ENCODE peak calls at places on chromosomes 16 and 17, in nine cellular contexts. E is CD4-positive, alpha-beta memory T cell; C is effector memory CD4-positive, alpha-beta T cell; V is heart right ventricle; H is spleen; Z is esophagus squamous epithelium; M is HL-60; U is brain microvascular endothelial cell; I is vagina. N is an unnamed sample.
A peak's percentile ranks its signal among the peaks of the same experiment; 100 is the strongest.

GRCh38 chr17:38798614-38799500 is 499 bp downstream of the PIP4K2B start:
- DNase-seq in E (peak; percentile 53), C (peak; percentile 32), V (peak; percentile 49), H (peak; percentile 91), Z (peak; percentile 54), M (peak; percentile 65), U (peak; percentile 33), I (no peak), N (no peak)

GRCh38 chr16:28607116-28607623 is 2.7 kb downstream of the SULT1A1 start:
- DNase-seq in E (no peak), C (no peak), V (peak; percentile 2), H (peak; percentile 65), Z (no peak), M (no peak), U (no peak), I (no peak), N (no peak)

GRCh38 chr16:60811657-60812056 is 1224.6 kb downstream of the CDH8 start:
- DNase-seq in E (no peak), C (no peak), V (no peak), H (no peak), Z (no peak), M (no peak), U (no peak), I (no peak), N (no peak)

GRCh38 chr17:21455761-21456160 is 79.6 kb downstream of the KCNJ12 start:
- DNase-seq in E (no peak), C (no peak), V (no peak), H (no peak), Z (no peak), M (no peak), U (no peak), I (no peak), N (no peak)

GRCh38 chr17:18321309-18321708 is 6.2 kb downstream of the SMCR8 start:
- DNase-seq in E (no peak), C (no peak), V (no peak), H (peak; percentile 42), Z (no peak), M (no peak), U (no peak), I (no peak), N (no peak)

GRCh38 chr17:21286066-21286770 is 1.7 kb downstream of the MAP2K3 start:
- DNase-seq in E (no peak), C (no peak), V (peak; percentile 92), H (peak; percentile 91), Z (peak; percentile 64), M (peak; percentile 91), U (peak; percentile 98), I (peak; percentile 99), N (peak; percentile 98)

GRCh38 chr16:79439866-79440265 is 160.7 kb downstream of the MAF start:
- DNase-seq in E (no peak), C (no peak), V (no peak), H (no peak), Z (no peak), M (no peak), U (no peak), I (no peak), N (no peak)

GRCh38 chr17:43556292-43556691 is 10.2 kb upstream of the ETV4 start:
- DNase-seq in E (no peak), C (no peak), V (no peak), H (no peak), Z (no peak), M (peak; percentile 83), U (no peak), I (no peak), N (peak; percentile 56)

GRCh38 chr16:86080982-86081381 is 182.0 kb downstream of the IRF8 start:
- DNase-seq in E (no peak), C (no peak), V (no peak), H (no peak), Z (no peak), M (no peak), U (no peak), I (no peak), N (no peak)

GRCh38 chr16:87222335-87222734 is 94.9 kb downstream of the C16orf95 start:
- DNase-seq in E (no peak), C (no peak), V (no peak), H (no peak), Z (no peak), M (no peak), U (no peak), I (no peak), N (no peak)

GRCh38 chr17:65698381-65699061 is 137.1 kb upstream of the AXIN2 start:
- DNase-seq in E (no peak), C (no peak), V (no peak), H (no peak), Z (no peak), M (no peak), U (peak; percentile 82), I (no peak), N (no peak)

DNA sequence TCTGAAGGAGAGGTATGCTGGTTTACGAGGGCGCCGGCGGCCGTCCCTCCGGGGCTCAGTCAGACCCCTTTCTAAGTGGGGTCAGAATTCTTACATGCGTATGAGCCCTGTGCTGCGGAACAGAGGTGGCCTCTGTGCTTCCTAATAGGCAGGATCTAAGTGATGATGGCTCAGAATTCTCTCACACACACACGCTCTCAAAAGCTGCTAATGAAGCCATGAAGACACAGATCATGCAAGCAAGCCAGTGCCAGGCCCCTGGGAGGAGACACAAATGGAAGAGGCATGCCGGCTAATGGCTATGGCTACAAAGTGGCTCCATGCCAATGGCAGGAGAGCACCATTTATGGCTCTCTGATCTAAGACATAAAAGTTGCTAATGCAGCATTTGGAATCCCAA is 24.7 kb downstream of the NPLOC4 start:
- DNase-seq in E (no peak), C (no peak), V (no peak), H (no peak), Z (no peak), M (no peak), U (no peak), I (no peak), N (no peak)
- H3K27me3 ChIP-seq in E (no peaks in the 10 kb centered on the region), C (no peaks in the 10 kb centered on the region), V (no peaks in the 10 kb centered on the region), H (no peaks in the 10 kb centered on the region), Z (no peaks in the 10 kb centered on the region), M (no peaks in the 10 kb centered on the region), U (no peaks in the 10 kb centered on the region), I (no peaks in the 10 kb centered on the region), N (no peaks in the 10 kb centered on the region)

GRCh38 chr17:6549384-6550036 is 6.8 kb downstream of the PITPNM3 start:
- DNase-seq in E (no peak), C (no peak), V (no peak), H (no peak), Z (no peak), M (no peak), U (no peak), I (no peak), N (no peak)
- H3K27me3 ChIP-seq in E (peaks cover 3% of the 10 kb centered on the region), C (no peaks in the 10 kb centered on the region), V (peaks cover 17% of the 10 kb centered on the region), H (no peaks in the 10 kb centered on the region), Z (peaks cover 2% of the 10 kb centered on the region), M (no peaks in the 10 kb centered on the region), U (peaks cover 6% of the 10 kb centered on the region), I (no peaks in the 10 kb centered on the region), N (peaks cover 13% of the 10 kb centered on the region)

DNA sequence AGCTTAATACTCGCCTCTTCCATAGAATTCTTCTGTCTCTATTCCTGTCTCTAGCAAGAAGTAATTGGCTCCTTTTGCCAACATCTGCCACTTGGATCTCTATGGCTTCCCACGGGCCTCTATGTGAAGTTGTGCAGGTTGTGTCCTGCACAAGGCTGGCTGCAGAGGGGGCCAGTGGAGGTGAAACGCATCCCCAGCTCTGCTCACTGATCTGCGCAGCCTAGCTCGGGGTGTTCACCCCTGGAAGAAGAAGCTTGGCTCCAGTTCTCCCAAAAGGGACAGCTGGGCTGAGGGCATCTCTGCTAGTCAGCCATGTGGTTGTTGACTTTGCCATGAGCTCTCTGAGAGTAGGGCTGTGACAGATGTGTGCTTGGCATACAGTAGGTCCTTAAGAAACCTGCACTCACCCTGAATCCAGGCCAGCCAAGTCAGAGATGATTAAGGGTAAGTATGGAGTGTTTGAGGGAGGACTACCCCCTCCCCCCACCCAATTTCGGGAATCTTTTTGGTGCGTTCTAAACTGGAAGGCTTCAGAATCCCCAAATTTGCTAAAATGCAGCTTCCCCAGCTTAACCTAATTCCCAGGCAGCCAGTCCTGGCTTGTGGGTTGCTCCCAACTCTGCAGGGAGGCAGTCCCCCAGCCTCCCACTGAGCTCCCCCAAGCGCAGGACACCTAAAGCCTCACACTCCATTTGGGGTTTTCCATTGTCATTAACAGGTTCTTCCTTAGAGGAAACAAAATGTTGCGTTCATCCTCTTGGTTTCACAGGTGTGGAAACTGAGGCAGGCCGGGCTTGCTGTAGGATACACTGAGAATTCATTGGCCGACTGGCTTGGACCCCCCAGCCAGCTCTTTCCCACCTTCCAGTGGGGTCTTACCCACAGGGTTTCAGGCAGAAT is 2.1 kb upstream of the TAC4 start:
- DNase-seq in E (no peak), C (no peak), V (no peak), H (no peak), Z (no peak), M (no peak), U (no peak), I (no peak), N (no peak)
- H3K27me3 ChIP-seq in E (no peaks in the 10 kb centered on the region), C (no peaks in the 10 kb centered on the region), V (no peaks in the 10 kb centered on the region), H (no peaks in the 10 kb centered on the region), Z (peaks cover 5% of the 10 kb centered on the region), M (no peaks in the 10 kb centered on the region), U (peaks cover 2% of the 10 kb centered on the region), I (no peaks in the 10 kb centered on the region), N (no peaks in the 10 kb centered on the region)

GRCh38 chr17:28529012-28529400 is 22.9 kb downstream of the FOXN1 start:
- DNase-seq in E (no peak), C (no peak), V (no peak), H (no peak), Z (no peak), M (no peak), U (no peak), I (no peak), N (no peak)

GRCh38 chr17:28528329-28529011 is 22.3 kb downstream of the FOXN1 start:
- DNase-seq in E (no peak), C (no peak), V (no peak), H (no peak), Z (no peak), M (no peak), U (no peak), I (no peak), N (no peak)

GRCh38 chr17:28527181-28527681 is 21.1 kb downstream of the FOXN1 start:
- DNase-seq in E (no peak), C (no peak), V (no peak), H (no peak), Z (no peak), M (no peak), U (no peak), I (no peak), N (no peak)

GRCh38 chr17:28526381-28526780 is 20.2 kb downstream of the FOXN1 start:
- DNase-seq in E (no peak), C (no peak), V (no peak), H (no peak), Z (no peak), M (no peak), U (no peak), I (no peak), N (no peak)

DNA sequence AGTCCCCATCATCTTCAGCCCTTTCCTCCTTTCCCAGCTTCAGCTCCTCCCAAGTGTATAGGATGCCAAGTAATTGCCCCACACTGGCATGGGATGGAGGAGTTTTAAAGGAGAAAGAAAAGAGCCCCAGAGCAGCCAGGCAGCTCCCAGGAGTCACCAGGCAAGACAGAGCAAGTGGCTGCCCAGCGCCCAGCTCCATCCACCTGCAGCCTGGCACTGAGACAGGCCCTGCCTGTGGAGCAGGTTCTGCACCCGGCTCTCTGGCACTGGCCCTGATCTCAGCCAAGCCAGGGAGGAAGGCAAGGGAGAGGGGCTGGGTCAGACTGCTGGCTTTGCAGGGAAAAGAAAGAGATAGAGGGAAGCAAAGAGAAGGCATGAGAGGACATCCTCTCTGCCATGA is 21.7 kb downstream of the FOXN1 start:
- DNase-seq in E (no peak), C (no peak), V (no peak), H (no peak), Z (no peak), M (no peak), U (no peak), I (no peak), N (no peak)
- H3K27me3 ChIP-seq in E (no peaks in the 10 kb centered on the region), C (no peaks in the 10 kb centered on the region), V (peaks cover 9% of the 10 kb centered on the region), H (no peaks in the 10 kb centered on the region), Z (peaks cover 6% of the 10 kb centered on the region), M (no peaks in the 10 kb centered on the region), U (no peaks in the 10 kb centered on the region), I (no peaks in the 10 kb centered on the region), N (no peaks in the 10 kb centered on the region)